ENCODE peak calls at places on chromosomes 7 and 10, in seven cellular contexts. One of them, this sample, is unnamed.

GRCh38 chr10:124376411-124376810 is 42.3 kb downstream of the OAT start:
- DNase-seq in mesenchymal stem cell: no peak
- DNase-seq in H9: no peak
- DNase-seq in H1: no peak
- DNase-seq in trophoblast cell: no peak
- DNase-seq in mesendoderm: no peak
- DNase-seq in IMR-90: no peak
- DNase-seq in this sample: no peak

GRCh38 chr7:120583835-120584586 is 273.9 kb downstream of the TSPAN12 start:
- DNase-seq in H1: no peak
- DNase-seq in mesendoderm: peak; percentile 93
- DNase-seq in trophoblast cell: peak; percentile 93
- DNase-seq in IMR-90: peak; percentile 59
- DNase-seq in mesenchymal stem cell: peak; percentile 84
- DNase-seq in H9: no peak
- DNase-seq in this sample: no peak

GRCh38 chr7:142153400-142153799 is 41.9 kb downstream of the MGAM2 start:
- DNase-seq in IMR-90: no peak
- DNase-seq in trophoblast cell: peak; percentile 46
- DNase-seq in H1: no peak
- DNase-seq in mesendoderm: no peak
- DNase-seq in mesenchymal stem cell: no peak
- DNase-seq in H9: no peak
- DNase-seq in this sample: no peak

GRCh38 chr10:43943119-43943824 is 294.6 kb upstream of the ZNF32 start:
- DNase-seq in H9: peak; percentile 4
- DNase-seq in H1: no peak
- DNase-seq in mesenchymal stem cell: no peak
- DNase-seq in mesendoderm: no peak
- DNase-seq in IMR-90: no peak
- DNase-seq in trophoblast cell: no peak
- DNase-seq in this sample: no peak

GRCh38 chr10:34615770-34616169 is 199.3 kb downstream of the PARD3 start:
- DNase-seq in mesendoderm: no peak
- DNase-seq in H1: no peak
- DNase-seq in IMR-90: peak; percentile 30
- DNase-seq in H9: no peak
- DNase-seq in mesenchymal stem cell: no peak
- DNase-seq in trophoblast cell: no peak
- DNase-seq in this sample: no peak

GRCh38 chr7:28179081-28180030 is 1.2 kb downstream of the JAZF1 start:
- DNase-seq in H1: peak; percentile 64
- DNase-seq in mesenchymal stem cell: peak; percentile 62
- DNase-seq in mesendoderm: peak; percentile 65
- DNase-seq in trophoblast cell: peak; percentile 47
- DNase-seq in H9: peak; percentile 68
- DNase-seq in IMR-90: no peak
- DNase-seq in this sample: peak; percentile 33

GRCh38 chr7:87128883-87129282 is 23.4 kb upstream of the DMTF1 start:
- DNase-seq in H1: no peak
- DNase-seq in trophoblast cell: no peak
- DNase-seq in mesenchymal stem cell: no peak
- DNase-seq in H9: peak; percentile 42
- DNase-seq in IMR-90: no peak
- DNase-seq in mesendoderm: peak; percentile 92
- DNase-seq in this sample: peak; percentile 40

GRCh38 chr7:66301249-66301648 is 96.1 kb downstream of the TPST1 start:
- DNase-seq in trophoblast cell: no peak
- DNase-seq in mesenchymal stem cell: no peak
- DNase-seq in H9: no peak
- DNase-seq in H1: no peak
- DNase-seq in IMR-90: no peak
- DNase-seq in mesendoderm: peak; percentile 81
- DNase-seq in this sample: no peak

GRCh38 chr7:25028370-25028971 is 48.5 kb upstream of the OSBPL3 start:
- DNase-seq in trophoblast cell: peak; percentile 97
- DNase-seq in IMR-90: peak; percentile 96
- DNase-seq in H9: no peak
- DNase-seq in mesendoderm: peak; percentile 65
- DNase-seq in H1: no peak
- DNase-seq in mesenchymal stem cell: peak; percentile 88
- DNase-seq in this sample: no peak

GRCh38 chr7:121961491-121961890 is 88.5 kb downstream of the PTPRZ1 start:
- DNase-seq in trophoblast cell: no peak
- DNase-seq in IMR-90: no peak
- DNase-seq in H1: no peak
- DNase-seq in H9: no peak
- DNase-seq in mesendoderm: no peak
- DNase-seq in mesenchymal stem cell: no peak
- DNase-seq in this sample: no peak

GRCh38 chr10:72088879-72089585 is 681 bp upstream of the SPOCK2 start:
- DNase-seq in IMR-90: no peak
- DNase-seq in H9: peak; percentile 57
- DNase-seq in H1: peak; percentile 62
- DNase-seq in mesendoderm: peak; percentile 33
- DNase-seq in mesenchymal stem cell: peak; percentile 52
- DNase-seq in trophoblast cell: peak; percentile 10
- DNase-seq in this sample: no peak

GRCh38 chr7:155808551-155809331 is 3.5 kb downstream of the SHH start:
- DNase-seq in H9: no peak
- DNase-seq in trophoblast cell: no peak
- DNase-seq in IMR-90: no peak
- DNase-seq in mesendoderm: peak; percentile 52
- DNase-seq in H1: peak; percentile 54
- DNase-seq in mesenchymal stem cell: no peak
- DNase-seq in this sample: no peak

GRCh38 chr7:135745702-135746312 is 2.8 kb downstream of the FAM180A start:
- DNase-seq in mesendoderm: no peak
- DNase-seq in IMR-90: peak; percentile 99
- DNase-seq in H1: no peak
- DNase-seq in H9: no peak
- DNase-seq in mesenchymal stem cell: peak; percentile 42
- DNase-seq in trophoblast cell: no peak
- DNase-seq in this sample: no peak

GRCh38 chr7:118327179-118327578 is 102.7 kb downstream of the ANKRD7 start:
- DNase-seq in trophoblast cell: no peak
- DNase-seq in IMR-90: no peak
- DNase-seq in H9: no peak
- DNase-seq in mesenchymal stem cell: peak; percentile 68
- DNase-seq in H1: no peak
- DNase-seq in mesendoderm: no peak
- DNase-seq in this sample: no peak

GRCh38 chr7:143355450-143356385 is 6.8 kb downstream of the FAM131B start:
- DNase-seq in H9: no peak
- DNase-seq in mesenchymal stem cell: no peak
- DNase-seq in IMR-90: no peak
- DNase-seq in mesendoderm: peak; percentile 40
- DNase-seq in trophoblast cell: no peak
- DNase-seq in H1: no peak
- DNase-seq in this sample: no peak

GRCh38 chr10:46220872-46221538 is 65.8 kb upstream of the ANTXRL start:
- DNase-seq in trophoblast cell: peak; percentile 1
- DNase-seq in H1: no peak
- DNase-seq in mesenchymal stem cell: peak; percentile 10
- DNase-seq in H9: peak; percentile 30
- DNase-seq in mesendoderm: peak; percentile 44
- DNase-seq in IMR-90: no peak
- DNase-seq in this sample: no peak

GRCh38 chr7:92836489-92837213 is at the start of gene CDK6:
- DNase-seq in mesendoderm: peak; percentile 79
- DNase-seq in IMR-90: peak; percentile 70
- DNase-seq in trophoblast cell: peak; percentile 70
- DNase-seq in H9: peak; percentile 67
- DNase-seq in mesenchymal stem cell: peak; percentile 67
- DNase-seq in H1: peak; percentile 67
- DNase-seq in this sample: peak; percentile 29

GRCh38 chr7:140609646-140610045 is 31.0 kb downstream of the DENND2A start:
- DNase-seq in mesenchymal stem cell: peak; percentile 46
- DNase-seq in H9: no peak
- DNase-seq in mesendoderm: no peak
- DNase-seq in trophoblast cell: no peak
- DNase-seq in IMR-90: peak; percentile 84
- DNase-seq in H1: no peak
- DNase-seq in this sample: no peak

GRCh38 chr10:120943542-120943941 is 92.4 kb downstream of the WDR11 start:
- DNase-seq in IMR-90: no peak
- DNase-seq in H9: no peak
- DNase-seq in H1: no peak
- DNase-seq in trophoblast cell: no peak
- DNase-seq in mesenchymal stem cell: no peak
- DNase-seq in mesendoderm: peak; percentile 33
- DNase-seq in this sample: no peak

GRCh38 chr10:1708746-1709145 is 28.6 kb downstream of the ADARB2 start:
- DNase-seq in trophoblast cell: no peak
- DNase-seq in IMR-90: no peak
- DNase-seq in H1: no peak
- DNase-seq in mesenchymal stem cell: no peak
- DNase-seq in H9: no peak
- DNase-seq in mesendoderm: no peak
- DNase-seq in this sample: no peak

GRCh38 chr7:131574741-131575140 is 18.3 kb upstream of the PODXL start:
- DNase-seq in IMR-90: no peak
- DNase-seq in mesenchymal stem cell: no peak
- DNase-seq in H1: no peak
- DNase-seq in mesendoderm: no peak
- DNase-seq in H9: no peak
- DNase-seq in trophoblast cell: no peak
- DNase-seq in this sample: no peak

GRCh38 chr7:2416659-2417058 is 13.2 kb downstream of the CHST12 start:
- DNase-seq in IMR-90: no peak
- DNase-seq in H1: no peak
- DNase-seq in mesenchymal stem cell: no peak
- DNase-seq in trophoblast cell: no peak
- DNase-seq in mesendoderm: no peak
- DNase-seq in H9: no peak
- DNase-seq in this sample: no peak

DNA sequence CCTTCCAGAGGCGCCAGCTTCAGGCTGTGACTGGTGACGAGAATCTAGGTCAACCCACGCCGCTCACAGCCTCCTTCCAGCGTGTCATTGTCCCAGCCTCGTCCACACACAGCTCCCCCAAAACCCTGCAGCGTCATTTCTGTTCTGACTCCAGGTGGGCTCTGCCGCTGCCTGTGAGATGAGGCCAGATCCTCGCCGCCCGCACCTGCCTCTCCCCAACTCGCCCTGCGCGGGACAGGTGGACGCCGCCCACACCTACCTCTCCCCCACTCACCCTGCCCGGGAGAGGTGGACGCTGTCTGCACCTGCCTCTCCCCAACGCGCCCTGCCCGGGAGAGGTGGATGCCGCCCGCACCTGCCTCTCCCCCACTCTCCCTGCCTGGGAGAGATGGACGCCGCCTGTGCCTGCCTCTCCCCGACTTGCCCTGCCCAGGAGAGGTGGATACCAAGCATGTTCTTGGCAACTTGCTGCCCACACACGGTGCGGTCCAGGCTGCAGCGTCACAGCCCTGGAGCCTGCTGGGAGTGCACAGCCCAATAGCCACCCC is 32.0 kb upstream of the CFAP46 start:
- DNase-seq in IMR-90: no peak
- DNase-seq in H9: no peak
- DNase-seq in mesenchymal stem cell: no peak
- DNase-seq in mesendoderm: no peak
- DNase-seq in trophoblast cell: no peak
- DNase-seq in H1: no peak
- DNase-seq in this sample: no peak
- H3K27ac ChIP-seq in IMR-90: no peak overlapping the region
- H3K27ac ChIP-seq in H9: no peak overlapping the region
- H3K27ac ChIP-seq in mesenchymal stem cell: no peak overlapping the region
- H3K27ac ChIP-seq in mesendoderm: no peak overlapping the region
- H3K27ac ChIP-seq in trophoblast cell: no peak overlapping the region
- H3K27ac ChIP-seq in H1: no peak overlapping the region
- H3K27ac ChIP-seq in this sample: no peak overlapping the region

DNA sequence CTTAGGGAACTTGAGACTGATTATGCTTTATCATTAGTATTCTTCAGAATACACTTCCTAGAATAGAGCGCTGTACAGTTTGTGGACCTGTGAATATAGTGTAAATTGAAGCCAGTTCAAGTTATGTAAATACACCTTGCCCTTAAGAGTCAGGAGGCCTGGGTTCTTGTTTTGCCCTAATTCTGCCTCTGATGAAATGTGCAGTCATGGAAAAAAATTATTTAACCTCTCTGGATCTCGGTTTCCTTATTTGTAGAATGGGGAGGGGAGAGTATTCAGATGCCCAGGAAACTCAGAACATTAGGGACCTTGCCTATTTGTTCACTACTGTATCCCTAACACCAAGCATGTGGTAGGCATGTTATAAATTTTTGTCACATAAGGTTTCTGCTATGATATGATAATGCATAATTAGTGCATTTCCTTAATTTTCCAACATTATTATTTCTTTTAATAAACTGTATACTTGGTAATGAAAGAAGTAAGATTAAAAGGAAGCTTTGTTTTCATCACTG is 1.3 kb downstream of the EXOC6 start:
- DNase-seq in H9: no peak
- DNase-seq in trophoblast cell: no peak
- DNase-seq in IMR-90: no peak
- DNase-seq in H1: no peak
- DNase-seq in mesendoderm: no peak
- DNase-seq in mesenchymal stem cell: no peak
- DNase-seq in this sample: no peak
- H3K23ac ChIP-seq in H9: no peak overlapping the region
- H3K23ac ChIP-seq in trophoblast cell: no peak overlapping the region
- H3K23ac ChIP-seq in IMR-90: no peak overlapping the region
- H3K23ac ChIP-seq in H1: no peak overlapping the region
- H3K23ac ChIP-seq in mesendoderm: no peak overlapping the region
- H3K23ac ChIP-seq in mesenchymal stem cell: no peak overlapping the region
- H3K23ac ChIP-seq in this sample: no peak overlapping the region

GRCh38 chr10:132036887-132037675 is 28.7 kb upstream of the JAKMIP3 start:
- DNase-seq in H1: peak; percentile 65
- DNase-seq in trophoblast cell: no peak
- DNase-seq in IMR-90: no peak
- DNase-seq in mesendoderm: peak; percentile 76
- DNase-seq in H9: peak; percentile 71
- DNase-seq in mesenchymal stem cell: no peak
- DNase-seq in this sample: no peak
- H3K27ac ChIP-seq in H1: no peak overlapping the region
- H3K27ac ChIP-seq in trophoblast cell: no peak overlapping the region
- H3K27ac ChIP-seq in IMR-90: no peak overlapping the region
- H3K27ac ChIP-seq in mesendoderm: no peak overlapping the region
- H3K27ac ChIP-seq in H9: no peak overlapping the region
- H3K27ac ChIP-seq in mesenchymal stem cell: no peak overlapping the region
- H3K27ac ChIP-seq in this sample: no peak overlapping the region

GRCh38 chr7:133910761-133911160 is 216.4 kb upstream of the LRGUK start:
- DNase-seq in IMR-90: no peak
- DNase-seq in H9: no peak
- DNase-seq in H1: no peak
- DNase-seq in mesendoderm: no peak
- DNase-seq in trophoblast cell: no peak
- DNase-seq in mesenchymal stem cell: no peak
- DNase-seq in this sample: no peak

GRCh38 chr7:133912916-133913697 is 214.0 kb upstream of the LRGUK start:
- DNase-seq in IMR-90: peak; percentile 53
- DNase-seq in trophoblast cell: no peak
- DNase-seq in mesenchymal stem cell: no peak
- DNase-seq in mesendoderm: peak; percentile 4
- DNase-seq in H1: no peak
- DNase-seq in H9: no peak
- DNase-seq in this sample: no peak

GRCh38 chr7:133916621-133917020 is 210.5 kb upstream of the LRGUK start:
- DNase-seq in H9: no peak
- DNase-seq in mesenchymal stem cell: no peak
- DNase-seq in trophoblast cell: no peak
- DNase-seq in IMR-90: no peak
- DNase-seq in mesendoderm: no peak
- DNase-seq in H1: no peak
- DNase-seq in this sample: no peak

GRCh38 chr7:133911724-133912123 is 215.4 kb upstream of the LRGUK start:
- DNase-seq in H1: no peak
- DNase-seq in trophoblast cell: peak; percentile 50
- DNase-seq in IMR-90: no peak
- DNase-seq in mesendoderm: no peak
- DNase-seq in mesenchymal stem cell: no peak
- DNase-seq in H9: no peak
- DNase-seq in this sample: no peak
- H3K23ac ChIP-seq in H1: no peak overlapping the region
- H3K23ac ChIP-seq in trophoblast cell: no peak overlapping the region
- H3K23ac ChIP-seq in IMR-90: no peak overlapping the region
- H3K23ac ChIP-seq in mesendoderm: no peak overlapping the region
- H3K23ac ChIP-seq in mesenchymal stem cell: no peak overlapping the region
- H3K23ac ChIP-seq in H9: no peak overlapping the region
- H3K23ac ChIP-seq in this sample: no peak overlapping the region

This sample was measured in neuronal stem cell.